ENCODE peak calls at places on chromosomes 13 and 19, in eight cellular contexts. A is HAP-1; Y is adrenal gland; G is tibial nerve; R is A549; M is tibial artery; U is iPS DF 6.9; B is CD4-positive, CD25-positive, alpha-beta regulatory T cell. O is an unnamed sample. For H3K9me3, the result is how much of the 10 kb centered on the place peaks cover.

GRCh38 chr19:2888739-2889224 is 11.9 kb upstream of the ZNF57 start:
- DNase-seq in M (peak), B (peak), R (no peak), Y (peak), U (no peak), A (no peak), G (no peak), O (no peak)

GRCh38 chr13:80824231-80824630 is 483.3 kb upstream of the SPRY2 start:
- DNase-seq in Y (no peak), R (no peak), U (no peak), G (peak), A (no peak), B (no peak), M (no peak), O (no peak)

GRCh38 chr13:43785166-43785680 is 1.5 kb downstream of the ENOX1 start:
- DNase-seq in U (no peak), R (no peak), B (no peak), A (no peak), Y (no peak), M (no peak), G (no peak), O (no peak)

GRCh38 chr13:85386424-85386823 is 412.8 kb downstream of the SLITRK6 start:
- DNase-seq in U (no peak), Y (no peak), A (no peak), B (no peak), M (no peak), G (no peak), R (no peak), O (no peak)

GRCh38 chr19:46610851-46611770 is 10.0 kb downstream of the CALM3 start:
- DNase-seq in G (no peak), U (no peak), M (peak), B (no peak), R (no peak), A (no peak), Y (no peak), O (no peak)

GRCh38 chr19:16185925-16186234 is 670 bp downstream of the FAM32A start:
- DNase-seq in M (no peak), A (no peak), Y (no peak), R (no peak), G (no peak), B (no peak), U (no peak), O (no peak)

GRCh38 chr19:15249912-15250634 is 17.8 kb upstream of the EPHX3 start:
- DNase-seq in Y (no peak), G (peak), R (no peak), B (no peak), M (peak), A (no peak), U (no peak), O (no peak)

GRCh38 chr19:47264629-47265028 is 8.3 kb downstream of the CCDC9 start:
- DNase-seq in R (no peak), A (no peak), U (no peak), G (no peak), M (no peak), B (no peak), Y (no peak), O (no peak)

GRCh38 chr13:45340422-45341033 is 455 bp downstream of the TPT1 start:
- DNase-seq in B (peak), Y (peak), M (peak), R (peak), G (peak), A (peak), U (no peak), O (peak)

GRCh38 chr13:28318418-28318995 is 176.4 kb downstream of the FLT1 start:
- DNase-seq in R (no peak), G (no peak), A (no peak), M (no peak), B (no peak), U (no peak), Y (no peak), O (no peak)

GRCh38 chr13:32225494-32225931 is 89.7 kb downstream of the ZAR1L start:
- DNase-seq in A (no peak), G (no peak), R (no peak), B (no peak), U (no peak), Y (no peak), M (no peak), O (no peak)

GRCh38 chr13:22014469-22014868 is 343.6 kb downstream of the FGF9 start:
- DNase-seq in Y (peak), U (no peak), B (no peak), A (no peak), R (no peak), G (no peak), M (no peak), O (peak)

GRCh38 chr19:10544242-10544752 is 593 bp downstream of the ATG4D start:
- DNase-seq in G (no peak), R (no peak), U (no peak), M (no peak), A (peak), Y (peak), B (no peak), O (peak)

GRCh38 chr19:34391813-34392212 is 12.4 kb upstream of the PDCD2L start:
- DNase-seq in R (peak), G (no peak), Y (no peak), A (no peak), M (no peak), U (no peak), B (no peak), O (no peak)

GRCh38 chr19:28424041-28424440 is 788.9 kb downstream of the UQCRFS1 start:
- DNase-seq in M (no peak), R (no peak), A (no peak), Y (no peak), U (peak), G (no peak), B (no peak), O (no peak)

GRCh38 chr19:44672226-44672625 is 944 bp downstream of the CEACAM19 start:
- DNase-seq in G (no peak), U (no peak), M (no peak), R (no peak), Y (no peak), A (no peak), B (no peak), O (no peak)

GRCh38 chr13:25415196-25415595 is 43.4 kb downstream of the ATP8A2 start:
- DNase-seq in Y (no peak), M (no peak), U (no peak), G (no peak), A (no peak), B (no peak), R (no peak), O (no peak)

GRCh38 chr13:37595162-37595561 is 3.4 kb downstream of the POSTN start:
- DNase-seq in M (no peak), Y (no peak), B (no peak), R (no peak), U (peak), G (no peak), A (peak), O (no peak)

GRCh38 chr19:6516659-6517291 is 14.1 kb upstream of the TNFSF9 start:
- DNase-seq in G (peak), Y (peak), B (peak), M (peak), U (no peak), A (peak), R (peak), O (peak)

GRCh38 chr13:27257648-27258253 is 6.4 kb downstream of the RPL21 start:
- DNase-seq in A (no peak), U (no peak), G (no peak), M (no peak), Y (no peak), B (no peak), R (no peak), O (no peak)

GRCh38 chr13:44293908-44294735 is 79.5 kb upstream of the SERP2 start:
- DNase-seq in Y (no peak), M (no peak), R (no peak), U (no peak), B (no peak), G (no peak), A (no peak), O (no peak)

GRCh38 chr13:105979586-105979985 is 555.9 kb downstream of the EFNB2 start:
- DNase-seq in U (no peak), G (no peak), A (no peak), M (no peak), Y (no peak), B (no peak), R (no peak), O (no peak)

GRCh38 chr13:28324181-28324789 is 170.6 kb downstream of the FLT1 start:
- DNase-seq in R (peak), A (peak), G (peak), U (peak), M (no peak), B (peak), Y (peak), O (peak)

GRCh38 chr19:34475975-34476594 is 5.5 kb upstream of the WTIP start:
- DNase-seq in G (no peak), M (peak), R (no peak), B (no peak), Y (no peak), A (no peak), U (no peak), O (no peak)

GRCh38 chr19:15456871-15457700 is 7.3 kb downstream of the RASAL3 start:
- DNase-seq in A (no peak), M (no peak), U (peak), G (no peak), R (no peak), Y (no peak), B (no peak), O (no peak)

GRCh38 chr19:47200530-47200929 is 30.5 kb downstream of the BBC3 start:
- DNase-seq in B (no peak), U (no peak), M (no peak), R (no peak), G (no peak), Y (no peak), A (no peak), O (no peak)

GRCh38 chr19:43524922-43525835 is 1.8 kb downstream of the ETHE1 start:
- DNase-seq in A (peak), U (no peak), G (peak), R (peak), Y (peak), B (no peak), M (peak), O (no peak)

GRCh38 chr19:1295169-1296012 is 9.7 kb downstream of the EFNA2 start:
- DNase-seq in Y (no peak), G (no peak), A (peak), U (no peak), M (no peak), R (no peak), B (no peak), O (no peak)

GRCh38 chr13:41463823-41464602 is 6.7 kb downstream of the RGCC start:
- DNase-seq in G (no peak), Y (no peak), B (no peak), R (no peak), A (no peak), U (no peak), M (no peak), O (no peak)

GRCh38 chr13:110593430-110594130 is 21.8 kb upstream of the NAXD start:
- DNase-seq in Y (peak), M (no peak), R (peak), G (peak), A (peak), B (peak), U (no peak), O (no peak)

GRCh38 chr19:47002106-47002766 is 17.4 kb upstream of the NPAS1 start:
- DNase-seq in M (no peak), R (no peak), G (no peak), U (no peak), A (no peak), Y (no peak), B (no peak), O (no peak)

GRCh38 chr13:72166102-72166660 is 299.2 kb upstream of the DACH1 start:
- DNase-seq in B (no peak), R (no peak), M (no peak), U (no peak), G (no peak), A (no peak), Y (no peak), O (no peak)

GRCh38 chr19:5338661-5339469 is 1.7 kb downstream of the PTPRS start:
- DNase-seq in A (peak), U (no peak), Y (no peak), B (no peak), R (no peak), G (no peak), M (no peak), O (no peak)

GRCh38 chr13:112509190-112509589 is 78.8 kb downstream of the TUBGCP3 start:
- DNase-seq in Y (no peak), A (no peak), R (no peak), M (no peak), B (no peak), U (no peak), G (no peak), O (no peak)

GRCh38 chr13:101454767-101455166 is 2.3 kb downstream of the ITGBL1 start:
- DNase-seq in A (no peak), M (no peak), U (no peak), Y (no peak), B (no peak), G (no peak), R (no peak), O (no peak)

GRCh38 chr19:46475976-46476375 is 4.6 kb upstream of the PNMA8A start:
- DNase-seq in Y (no peak), A (no peak), B (no peak), U (no peak), R (no peak), M (no peak), G (no peak), O (peak)

GRCh38 chr19:29694669-29695627 is 20.1 kb downstream of the C19orf12 start:
- DNase-seq in G (peak), U (peak), A (peak), Y (peak), B (peak), R (peak), M (peak), O (peak)

GRCh38 chr19:776549-776948 is 20.7 kb upstream of the PTBP1 start:
- DNase-seq in R (no peak), M (no peak), A (no peak), G (no peak), B (no peak), Y (no peak), U (no peak), O (no peak)

GRCh38 chr13:86020350-86021002 is 221.3 kb upstream of the SLITRK6 start:
- DNase-seq in B (no peak), U (no peak), Y (peak), G (no peak), A (peak), M (no peak), R (no peak), O (no peak)

DNA sequence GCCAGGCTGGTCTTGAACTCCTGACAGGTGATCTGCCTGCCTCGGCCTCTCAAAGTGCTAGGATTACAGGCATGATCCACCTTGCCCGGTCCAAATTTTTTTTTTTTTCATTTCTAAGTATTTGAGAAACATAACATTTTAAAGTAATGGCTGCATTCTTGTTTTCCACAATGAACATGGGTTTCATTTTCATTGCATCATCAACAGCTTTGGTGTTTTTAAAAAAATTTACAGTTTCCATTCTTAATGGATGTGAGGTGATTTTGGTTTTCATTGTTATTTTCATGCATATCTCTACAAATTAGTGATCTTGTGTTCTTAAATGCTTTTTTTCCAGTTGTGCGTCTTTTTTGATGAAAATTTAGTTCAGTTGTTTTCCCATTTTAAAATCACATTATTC is 27.5 kb downstream of the ZNF429 start:
- DNase-seq in M (no peak), R (no peak), A (no peak), Y (no peak), U (no peak), B (no peak), G (no peak), O (no peak)
- H3K9me3 ChIP-seq in M (under half), R (under half), A (under half), Y (under half), U (under half), B (half or more), G (half or more), O (under half)

GRCh38 chr19:56577719-56578602 is 10.7 kb downstream of the ZNF470 start:
- DNase-seq in U (no peak), A (no peak), R (no peak), G (no peak), M (no peak), Y (no peak), B (no peak), O (no peak)
- H3K9me3 ChIP-seq in U (under half), A (under half), R (half or more), G (half or more), M (half or more), Y (under half), B (half or more), O (half or more)

GRCh38 chr13:96003304-96003703 is 49.9 kb downstream of the UGGT2 start:
- DNase-seq in R (no peak), A (no peak), M (no peak), B (no peak), G (no peak), Y (no peak), U (no peak), O (no peak)
- H3K9me3 ChIP-seq in R (under half), A (under half), M (under half), B (under half), G (under half), Y (under half), U (under half), O (under half)

DNA sequence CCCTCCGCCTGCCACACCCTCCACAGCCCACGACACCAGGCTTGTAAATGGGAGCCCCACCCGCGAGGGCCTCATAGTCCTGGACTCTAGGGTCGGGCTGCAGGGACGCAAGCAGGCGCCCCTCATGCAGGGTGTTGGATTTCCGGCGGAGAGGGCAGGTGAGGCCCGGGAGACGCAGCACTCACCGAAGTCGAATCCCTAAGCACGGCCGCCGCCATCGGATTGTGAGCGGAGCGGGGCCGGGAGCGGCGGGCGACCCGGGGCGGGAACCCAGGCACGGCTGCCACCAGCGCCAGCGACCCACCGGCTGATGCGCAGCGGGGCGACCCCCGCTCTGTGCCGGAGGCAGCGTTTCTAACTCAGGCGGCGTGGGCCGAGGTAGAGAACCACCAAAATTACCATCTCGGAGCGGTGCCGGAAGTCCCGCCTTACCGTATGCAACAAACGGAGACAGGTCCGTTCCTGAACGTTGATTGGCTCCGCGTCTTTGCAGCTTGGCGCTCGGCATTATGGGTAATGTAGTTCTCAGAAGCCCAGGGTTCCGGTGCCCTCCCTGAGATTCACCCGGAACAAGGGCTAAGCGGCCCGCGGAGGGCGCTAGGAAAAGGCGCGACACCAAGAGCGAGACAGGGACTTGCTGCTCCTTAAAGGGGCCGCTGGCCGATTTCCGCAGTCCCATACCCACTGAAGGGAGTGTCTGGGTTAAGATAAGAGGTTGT is at the start of gene ZNF416:
- DNase-seq in M (peak), Y (peak), U (peak), A (peak), R (peak), B (peak), G (peak), O (peak)
- H3K9me3 ChIP-seq in M (under half), Y (under half), U (under half), A (under half), R (half or more), B (half or more), G (half or more), O (half or more)

GRCh38 chr19:53212703-53213320 is 19.7 kb upstream of the ZNF665 start:
- DNase-seq in Y (no peak), U (no peak), G (no peak), R (no peak), A (no peak), M (no peak), B (no peak), O (no peak)
- H3K9me3 ChIP-seq in Y (under half), U (under half), G (half or more), R (half or more), A (under half), M (half or more), B (half or more), O (under half)

GRCh38 chr19:36771275-36772231 is 1.1 kb downstream of the ZNF850 start:
- DNase-seq in R (no peak), M (peak), U (peak), A (peak), Y (peak), G (peak), B (no peak), O (peak)
- H3K9me3 ChIP-seq in R (half or more), M (under half), U (under half), A (under half), Y (under half), G (half or more), B (under half), O (under half)

GRCh38 chr13:50919291-50919690 is 9.7 kb downstream of the RNASEH2B start:
- DNase-seq in M (no peak), Y (no peak), U (no peak), G (no peak), B (no peak), R (no peak), A (no peak), O (no peak)
- H3K9me3 ChIP-seq in M (under half), Y (under half), U (under half), G (under half), B (under half), R (under half), A (under half), O (under half)

DNA sequence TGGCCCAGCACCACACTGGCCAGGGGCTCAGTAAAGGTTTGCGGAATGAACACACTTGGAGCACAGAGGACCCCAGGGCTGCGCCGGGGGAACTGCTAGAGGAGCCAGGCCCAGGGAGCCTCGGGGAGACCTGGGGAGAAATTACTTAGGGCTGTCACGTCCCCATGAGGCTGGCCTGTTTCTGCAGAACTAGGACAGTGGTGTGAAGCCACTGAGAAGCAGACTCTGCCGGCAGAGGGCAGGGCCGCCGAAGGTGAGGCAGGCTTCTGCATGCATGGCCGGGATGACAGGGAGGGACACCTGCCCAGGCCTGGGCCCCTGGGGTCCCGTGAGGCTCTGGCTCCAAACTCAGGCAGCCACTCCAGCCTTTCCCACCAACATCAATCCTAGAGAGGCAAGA is 26.4 kb downstream of the ELAVL1 start:
- DNase-seq in R (no peak), U (no peak), G (no peak), A (no peak), Y (no peak), M (no peak), B (no peak), O (no peak)
- H3K9me3 ChIP-seq in R (under half), U (under half), G (under half), A (under half), Y (under half), M (under half), B (under half), O (under half)

O was measured in MG63.